ENCODE peak calls at places on chromosomes 1 and 21, in five cellular contexts. W is CD4-positive, CD25-positive, alpha-beta regulatory T cell; B is NCI-H1105; N is putamen; L is activated T-helper 1 cell treated with anti-CD3 and anti-CD28 coated beads, Interleukin-12 subunit alpha, Interleukin-12 subunit beta, Interleukin-2, Interleukin-4 antibody, amounts not matched to agents 30 ng/mL and 10 ng/mL and 1 ng/mL, durations not matched to agents 14 hours and 24 hours and 36 hours. U is an unnamed sample.

GRCh38 chr1:100164226-100164625 is 13.8 kb downstream of the LRRC39 start:
- DNase-seq in W (no peak), B (no peak), N (peak), L (no peak), U (no peak)

GRCh38 chr1:114668784-114669561 is 876 bp downstream of the DENND2C start:
- DNase-seq in W (no peak), B (no peak), N (no peak), L (no peak), U (no peak)

GRCh38 chr1:169779970-169780369 is 14.7 kb downstream of the METTL18 start:
- DNase-seq in W (no peak), B (no peak), N (no peak), L (no peak), U (no peak)

GRCh38 chr1:60936052-60936619 is 146.2 kb upstream of the NFIA start:
- DNase-seq in W (no peak), B (no peak), N (peak), L (no peak), U (no peak)

GRCh38 chr1:234069760-234070159 is 165.3 kb downstream of the SLC35F3 start:
- DNase-seq in W (no peak), B (no peak), N (no peak), L (no peak), U (no peak)

GRCh38 chr21:33971492-33972013 is 55.9 kb upstream of the ATP5PO start:
- DNase-seq in W (no peak), B (no peak), N (no peak), L (no peak), U (no peak)

GRCh38 chr1:201597551-201598230 is 58.8 kb downstream of the NAV1 start:
- DNase-seq in W (no peak), B (peak), N (no peak), L (no peak), U (peak)

GRCh38 chr1:89633103-89633744 is at the start of gene LRRC8C:
- DNase-seq in W (peak), B (peak), N (no peak), L (peak), U (peak)

GRCh38 chr1:1678581-1679380 is 13.8 kb downstream of the SLC35E2B start:
- DNase-seq in W (no peak), B (no peak), N (no peak), L (peak), U (no peak)

GRCh38 chr1:26096471-26096870 is 15.2 kb upstream of the PDIK1L start:
- DNase-seq in W (no peak), B (no peak), N (peak), L (no peak), U (no peak)

GRCh38 chr1:201594575-201595245 is 55.8 kb downstream of the NAV1 start:
- DNase-seq in W (no peak), B (no peak), N (no peak), L (no peak), U (no peak)

GRCh38 chr1:32014199-32014936 is 700 bp downstream of the KHDRBS1 start:
- DNase-seq in W (peak), B (peak), N (peak), L (peak), U (peak)

GRCh38 chr1:151368745-151369610 is 3.5 kb downstream of the SELENBP1 start:
- DNase-seq in W (no peak), B (peak), N (no peak), L (no peak), U (no peak)

U was measured in NCI-H2107.